ENCODE peak calls at places on chromosomes 16 and 17, in five cellular contexts. One of them, this sample, is unnamed. For H4K20me1, the result is how much of the 10 kb centered on the place peaks cover.

GRCh38 chr16:4859190-4859899 is 12.1 kb downstream of the UBN1 start:
- DNase-seq in HCT116: no peak
- DNase-seq in MM.1S: no peak
- DNase-seq in hepatocyte: no peak
- DNase-seq in GM23248: no peak
- DNase-seq in this sample: no peak

GRCh38 chr17:42183741-42184711 is 1.2 kb downstream of the HCRT start:
- DNase-seq in hepatocyte: peak
- DNase-seq in MM.1S: peak
- DNase-seq in HCT116: peak
- DNase-seq in GM23248: peak
- DNase-seq in this sample: peak

GRCh38 chr17:30323895-30324319 is 9.9 kb downstream of the TMIGD1 start:
- DNase-seq in MM.1S: no peak
- DNase-seq in GM23248: peak
- DNase-seq in hepatocyte: no peak
- DNase-seq in HCT116: peak
- DNase-seq in this sample: no peak

GRCh38 chr16:31191697-31192428 is 10.7 kb downstream of the PYCARD start:
- DNase-seq in hepatocyte: no peak
- DNase-seq in MM.1S: no peak
- DNase-seq in GM23248: no peak
- DNase-seq in HCT116: no peak
- DNase-seq in this sample: no peak

GRCh38 chr16:79645701-79646100 is 45.2 kb upstream of the MAF start:
- DNase-seq in MM.1S: no peak
- DNase-seq in HCT116: no peak
- DNase-seq in hepatocyte: no peak
- DNase-seq in GM23248: no peak
- DNase-seq in this sample: no peak

GRCh38 chr16:80618862-80619648 is 78.3 kb downstream of the DYNLRB2 start:
- DNase-seq in GM23248: no peak
- DNase-seq in hepatocyte: no peak
- DNase-seq in HCT116: no peak
- DNase-seq in MM.1S: no peak
- DNase-seq in this sample: no peak

GRCh38 chr17:16486373-16487250 is 5.4 kb downstream of the LRRC75A start:
- DNase-seq in GM23248: peak
- DNase-seq in hepatocyte: peak
- DNase-seq in MM.1S: no peak
- DNase-seq in HCT116: no peak
- DNase-seq in this sample: peak

GRCh38 chr16:15757630-15758251 is 99.1 kb downstream of the MYH11 start:
- DNase-seq in MM.1S: peak
- DNase-seq in hepatocyte: no peak
- DNase-seq in HCT116: no peak
- DNase-seq in GM23248: no peak
- DNase-seq in this sample: no peak

GRCh38 chr16:59907671-59908070 is 1173.6 kb upstream of the GOT2 start:
- DNase-seq in hepatocyte: no peak
- DNase-seq in HCT116: no peak
- DNase-seq in GM23248: no peak
- DNase-seq in MM.1S: no peak
- DNase-seq in this sample: no peak

GRCh38 chr16:27267037-27267677 is 1.4 kb downstream of the NSMCE1 start:
- DNase-seq in HCT116: no peak
- DNase-seq in hepatocyte: no peak
- DNase-seq in GM23248: no peak
- DNase-seq in MM.1S: no peak
- DNase-seq in this sample: no peak

GRCh38 chr16:69301187-69301586 is 10.0 kb upstream of the VPS4A start:
- DNase-seq in MM.1S: no peak
- DNase-seq in HCT116: no peak
- DNase-seq in GM23248: no peak
- DNase-seq in hepatocyte: no peak
- DNase-seq in this sample: no peak

GRCh38 chr16:21300309-21301167 is 22.4 kb upstream of the CRYM start:
- DNase-seq in hepatocyte: peak
- DNase-seq in GM23248: peak
- DNase-seq in HCT116: peak
- DNase-seq in MM.1S: peak
- DNase-seq in this sample: peak

GRCh38 chr17:75412455-75413317 is 7.2 kb upstream of the GRB2 start:
- DNase-seq in hepatocyte: peak
- DNase-seq in GM23248: peak
- DNase-seq in MM.1S: peak
- DNase-seq in HCT116: peak
- DNase-seq in this sample: peak

GRCh38 chr17:70241071-70241470 is 71.7 kb downstream of the KCNJ2 start:
- DNase-seq in MM.1S: no peak
- DNase-seq in HCT116: no peak
- DNase-seq in hepatocyte: no peak
- DNase-seq in GM23248: no peak
- DNase-seq in this sample: no peak

GRCh38 chr17:42873321-42873720 is 22.3 kb downstream of the AOC3 start:
- DNase-seq in GM23248: no peak
- DNase-seq in HCT116: no peak
- DNase-seq in MM.1S: no peak
- DNase-seq in hepatocyte: no peak
- DNase-seq in this sample: no peak

GRCh38 chr16:84922351-84923135 is 88.8 kb downstream of the ZDHHC7 start:
- DNase-seq in HCT116: no peak
- DNase-seq in GM23248: no peak
- DNase-seq in hepatocyte: no peak
- DNase-seq in MM.1S: no peak
- DNase-seq in this sample: no peak

GRCh38 chr17:79792984-79793923 is 3.6 kb downstream of the CBX8 start:
- DNase-seq in GM23248: peak
- DNase-seq in HCT116: no peak
- DNase-seq in hepatocyte: peak
- DNase-seq in MM.1S: no peak
- DNase-seq in this sample: peak

GRCh38 chr17:61296058-61296457 is 103.6 kb upstream of the TBX2 start:
- DNase-seq in GM23248: no peak
- DNase-seq in hepatocyte: no peak
- DNase-seq in HCT116: no peak
- DNase-seq in MM.1S: no peak
- DNase-seq in this sample: no peak

GRCh38 chr16:67562918-67563707 is 787 bp downstream of the CTCF start:
- DNase-seq in hepatocyte: peak
- DNase-seq in HCT116: peak
- DNase-seq in MM.1S: peak
- DNase-seq in GM23248: peak
- DNase-seq in this sample: peak

GRCh38 chr17:49635121-49635520 is 42.8 kb downstream of the SPOP start:
- DNase-seq in GM23248: peak
- DNase-seq in hepatocyte: no peak
- DNase-seq in HCT116: no peak
- DNase-seq in MM.1S: no peak
- DNase-seq in this sample: no peak

GRCh38 chr17:28047806-28048205 is 5.3 kb downstream of the NLK start:
- DNase-seq in MM.1S: no peak
- DNase-seq in GM23248: no peak
- DNase-seq in HCT116: no peak
- DNase-seq in hepatocyte: no peak
- DNase-seq in this sample: no peak

DNA sequence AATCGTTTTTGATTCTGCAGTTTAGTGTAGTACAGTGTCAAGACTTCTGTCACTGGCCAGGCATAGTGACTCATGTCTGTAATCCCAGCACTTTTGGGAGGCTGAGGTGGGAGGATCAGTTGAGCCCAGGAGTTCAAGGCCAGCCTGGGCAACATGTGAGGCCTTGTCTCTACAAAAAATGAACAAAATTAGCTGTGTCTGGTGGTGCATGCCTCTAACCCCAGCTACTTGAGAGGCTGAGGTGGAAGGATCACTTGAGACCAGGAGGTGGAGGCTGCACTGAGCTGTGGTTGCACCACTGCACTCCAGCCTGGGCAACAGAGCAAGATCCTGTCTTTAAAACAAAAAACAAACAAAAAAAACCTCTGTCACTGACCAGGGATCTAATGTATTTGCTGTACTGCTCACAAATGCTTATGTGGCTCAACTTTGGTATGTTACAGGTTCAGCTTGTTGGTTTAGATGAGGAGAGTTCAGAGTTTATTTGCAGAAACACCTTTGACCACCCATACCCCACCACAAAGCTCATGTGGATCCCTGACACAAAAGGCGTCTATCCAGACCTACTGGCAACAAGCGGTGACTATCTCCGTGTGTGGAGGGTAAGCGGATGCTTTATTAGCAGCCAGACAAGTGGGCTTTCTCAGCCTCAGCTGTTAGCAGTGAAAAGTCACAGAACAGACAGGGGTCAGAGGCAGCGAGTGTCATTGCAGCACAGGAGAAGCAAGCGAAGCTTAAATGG is 22.5 kb upstream of the TACO1 start:
- DNase-seq in MM.1S: no peak
- DNase-seq in hepatocyte: no peak
- DNase-seq in HCT116: no peak
- DNase-seq in GM23248: no peak
- DNase-seq in this sample: no peak
- H4K20me1 ChIP-seq in MM.1S: under half
- H4K20me1 ChIP-seq in hepatocyte: under half
- H4K20me1 ChIP-seq in HCT116: under half
- H4K20me1 ChIP-seq in GM23248: under half
- H4K20me1 ChIP-seq in this sample: under half

GRCh38 chr17:57905875-57906455 is 49.2 kb downstream of the CUEDC1 start:
- DNase-seq in hepatocyte: no peak
- DNase-seq in GM23248: no peak
- DNase-seq in HCT116: no peak
- DNase-seq in MM.1S: no peak
- DNase-seq in this sample: no peak

GRCh38 chr17:57909548-57909947 is 45.7 kb downstream of the CUEDC1 start:
- DNase-seq in HCT116: no peak
- DNase-seq in MM.1S: no peak
- DNase-seq in GM23248: no peak
- DNase-seq in hepatocyte: no peak
- DNase-seq in this sample: peak

GRCh38 chr17:57906910-57907309 is 48.3 kb downstream of the CUEDC1 start:
- DNase-seq in HCT116: no peak
- DNase-seq in MM.1S: no peak
- DNase-seq in hepatocyte: no peak
- DNase-seq in GM23248: no peak
- DNase-seq in this sample: no peak

GRCh38 chr17:57910462-57910861 is 44.8 kb downstream of the CUEDC1 start:
- DNase-seq in MM.1S: no peak
- DNase-seq in hepatocyte: no peak
- DNase-seq in HCT116: no peak
- DNase-seq in GM23248: no peak
- DNase-seq in this sample: no peak

GRCh38 chr17:57908278-57908677 is 46.9 kb downstream of the CUEDC1 start:
- DNase-seq in MM.1S: no peak
- DNase-seq in hepatocyte: no peak
- DNase-seq in HCT116: no peak
- DNase-seq in GM23248: no peak
- DNase-seq in this sample: no peak
- H3K4me3 ChIP-seq in MM.1S: no peak
- H3K4me3 ChIP-seq in hepatocyte: no peak
- H3K4me3 ChIP-seq in HCT116: no peak
- H3K4me3 ChIP-seq in GM23248: no peak
- H3K4me3 ChIP-seq in this sample: no peak

GRCh38 chr16:72928089-72928981 is 119.6 kb downstream of the ZFHX3 start:
- DNase-seq in HCT116: no peak
- DNase-seq in MM.1S: no peak
- DNase-seq in hepatocyte: no peak
- DNase-seq in GM23248: no peak
- DNase-seq in this sample: no peak
- H4K20me1 ChIP-seq in HCT116: under half
- H4K20me1 ChIP-seq in MM.1S: under half
- H4K20me1 ChIP-seq in hepatocyte: under half
- H4K20me1 ChIP-seq in GM23248: under half
- H4K20me1 ChIP-seq in this sample: half or more

GRCh38 chr17:57582881-57583756 is 162.0 kb downstream of the CCDC182 start:
- DNase-seq in GM23248: no peak
- DNase-seq in MM.1S: no peak
- DNase-seq in HCT116: no peak
- DNase-seq in hepatocyte: no peak
- DNase-seq in this sample: peak
- H3K4me3 ChIP-seq in GM23248: no peak
- H3K4me3 ChIP-seq in MM.1S: no peak
- H3K4me3 ChIP-seq in HCT116: no peak
- H3K4me3 ChIP-seq in hepatocyte: no peak
- H3K4me3 ChIP-seq in this sample: no peak

DNA sequence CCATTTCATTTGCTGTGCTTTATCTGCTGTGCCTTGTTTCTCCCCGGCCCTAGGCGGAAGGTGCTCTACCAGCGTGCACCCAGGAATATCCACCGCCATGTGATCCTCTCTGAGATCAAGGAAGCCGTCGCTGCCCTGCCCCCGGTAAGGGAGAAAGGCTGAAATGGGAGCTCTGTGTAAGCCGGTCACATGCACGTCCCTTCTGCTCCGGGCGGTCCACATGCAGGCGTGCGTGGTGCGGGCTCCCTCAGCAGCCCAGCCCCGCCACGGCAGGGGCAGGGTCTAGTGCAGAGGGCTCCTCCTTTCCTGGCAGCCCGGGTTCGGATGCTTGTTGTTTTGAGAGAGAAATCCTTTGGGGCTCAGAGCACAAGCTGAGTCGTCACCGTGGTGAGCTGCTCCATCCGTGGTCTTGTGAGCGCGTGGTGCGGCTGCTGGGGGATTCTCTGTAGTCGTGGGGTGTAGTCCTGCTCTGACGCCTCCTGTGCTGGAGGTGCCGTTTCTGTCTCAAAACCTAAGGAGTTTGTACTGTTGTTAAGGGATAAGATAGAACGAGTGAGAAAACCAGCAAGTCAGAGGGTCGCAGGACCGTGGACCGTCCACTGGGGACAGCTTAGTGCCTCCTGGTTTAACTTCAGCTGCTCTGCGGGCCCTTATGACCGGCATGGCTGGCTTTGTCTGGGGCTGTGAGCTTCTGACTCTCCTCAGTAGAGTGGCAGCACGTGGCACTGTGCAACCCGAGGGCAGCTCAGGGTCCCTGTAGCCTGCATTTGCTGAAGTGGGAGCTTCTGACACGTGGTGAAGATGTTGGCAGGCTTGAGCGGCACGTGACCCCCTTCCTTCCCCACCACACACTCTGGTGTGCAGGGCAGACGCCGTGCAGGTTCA is 12.3 kb upstream of the MC1R start:
- DNase-seq in GM23248: no peak
- DNase-seq in MM.1S: no peak
- DNase-seq in hepatocyte: no peak
- DNase-seq in HCT116: no peak
- DNase-seq in this sample: peak
- H4K20me1 ChIP-seq in GM23248: under half
- H4K20me1 ChIP-seq in MM.1S: under half
- H4K20me1 ChIP-seq in hepatocyte: under half
- H4K20me1 ChIP-seq in HCT116: under half
- H4K20me1 ChIP-seq in this sample: under half

This sample was measured in osteoblast.